ENCODE peak calls at places on chromosomes 16 and 17, in six cellular contexts. One of them, this sample, is unnamed.

GRCh38 chr17:73551756-73552155 is 92.5 kb downstream of the SDK2 start:
- DNase-seq in brain microvascular endothelial cell: no peak
- DNase-seq in CD8-positive, alpha-beta T cell: peak
- DNase-seq in OCI-LY7: peak
- DNase-seq in CD4-positive, CD25-positive, alpha-beta regulatory T cell: no peak
- DNase-seq in astrocyte of the cerebellum: no peak
- DNase-seq in this sample: no peak

GRCh38 chr16:19429271-19429670 is 11.6 kb downstream of the TMC5 start:
- DNase-seq in brain microvascular endothelial cell: no peak
- DNase-seq in CD8-positive, alpha-beta T cell: no peak
- DNase-seq in OCI-LY7: no peak
- DNase-seq in CD4-positive, CD25-positive, alpha-beta regulatory T cell: no peak
- DNase-seq in astrocyte of the cerebellum: no peak
- DNase-seq in this sample: no peak

GRCh38 chr17:63153488-63153887 is 187.5 kb downstream of the TANC2 start:
- DNase-seq in brain microvascular endothelial cell: no peak
- DNase-seq in CD8-positive, alpha-beta T cell: no peak
- DNase-seq in OCI-LY7: no peak
- DNase-seq in CD4-positive, CD25-positive, alpha-beta regulatory T cell: no peak
- DNase-seq in astrocyte of the cerebellum: no peak
- DNase-seq in this sample: no peak

GRCh38 chr17:60720763-60721531 is 43.3 kb downstream of the BCAS3 start:
- DNase-seq in brain microvascular endothelial cell: peak
- DNase-seq in CD8-positive, alpha-beta T cell: peak
- DNase-seq in OCI-LY7: peak
- DNase-seq in CD4-positive, CD25-positive, alpha-beta regulatory T cell: peak
- DNase-seq in astrocyte of the cerebellum: peak
- DNase-seq in this sample: peak

GRCh38 chr16:75250809-75251279 is 580 bp downstream of the BCAR1 start:
- DNase-seq in brain microvascular endothelial cell: no peak
- DNase-seq in CD8-positive, alpha-beta T cell: no peak
- DNase-seq in OCI-LY7: no peak
- DNase-seq in CD4-positive, CD25-positive, alpha-beta regulatory T cell: no peak
- DNase-seq in astrocyte of the cerebellum: no peak
- DNase-seq in this sample: no peak

GRCh38 chr17:74360993-74361612 is 565 bp downstream of the BTBD17 start:
- DNase-seq in brain microvascular endothelial cell: peak
- DNase-seq in CD8-positive, alpha-beta T cell: no peak
- DNase-seq in OCI-LY7: no peak
- DNase-seq in CD4-positive, CD25-positive, alpha-beta regulatory T cell: no peak
- DNase-seq in astrocyte of the cerebellum: no peak
- DNase-seq in this sample: no peak

GRCh38 chr16:71969353-71969752 is 30.8 kb downstream of the PKD1L3 start:
- DNase-seq in brain microvascular endothelial cell: no peak
- DNase-seq in CD8-positive, alpha-beta T cell: no peak
- DNase-seq in OCI-LY7: no peak
- DNase-seq in CD4-positive, CD25-positive, alpha-beta regulatory T cell: no peak
- DNase-seq in astrocyte of the cerebellum: no peak
- DNase-seq in this sample: no peak

GRCh38 chr17:16342979-16343378 is 10.3 kb downstream of the CENPV start:
- DNase-seq in brain microvascular endothelial cell: peak
- DNase-seq in CD8-positive, alpha-beta T cell: no peak
- DNase-seq in OCI-LY7: no peak
- DNase-seq in CD4-positive, CD25-positive, alpha-beta regulatory T cell: no peak
- DNase-seq in astrocyte of the cerebellum: no peak
- DNase-seq in this sample: no peak

GRCh38 chr16:69726313-69727060 is at the start of gene NQO1:
- DNase-seq in brain microvascular endothelial cell: peak
- DNase-seq in CD8-positive, alpha-beta T cell: peak
- DNase-seq in OCI-LY7: peak
- DNase-seq in CD4-positive, CD25-positive, alpha-beta regulatory T cell: peak
- DNase-seq in astrocyte of the cerebellum: peak
- DNase-seq in this sample: peak

GRCh38 chr16:69721441-69721957 is 4.9 kb downstream of the NQO1 start:
- DNase-seq in brain microvascular endothelial cell: no peak
- DNase-seq in CD8-positive, alpha-beta T cell: no peak
- DNase-seq in OCI-LY7: no peak
- DNase-seq in CD4-positive, CD25-positive, alpha-beta regulatory T cell: no peak
- DNase-seq in astrocyte of the cerebellum: no peak
- DNase-seq in this sample: no peak

GRCh38 chr16:69724981-69725479 is 1.3 kb downstream of the NQO1 start:
- DNase-seq in brain microvascular endothelial cell: no peak
- DNase-seq in CD8-positive, alpha-beta T cell: no peak
- DNase-seq in OCI-LY7: no peak
- DNase-seq in CD4-positive, CD25-positive, alpha-beta regulatory T cell: no peak
- DNase-seq in astrocyte of the cerebellum: no peak
- DNase-seq in this sample: no peak

GRCh38 chr16:69725480-69726312 is 664 bp downstream of the NQO1 start:
- DNase-seq in brain microvascular endothelial cell: no peak
- DNase-seq in CD8-positive, alpha-beta T cell: no peak
- DNase-seq in OCI-LY7: no peak
- DNase-seq in CD4-positive, CD25-positive, alpha-beta regulatory T cell: no peak
- DNase-seq in astrocyte of the cerebellum: no peak
- DNase-seq in this sample: no peak

GRCh38 chr16:69724414-69724873 is 1.9 kb downstream of the NQO1 start:
- DNase-seq in brain microvascular endothelial cell: no peak
- DNase-seq in CD8-positive, alpha-beta T cell: no peak
- DNase-seq in OCI-LY7: no peak
- DNase-seq in CD4-positive, CD25-positive, alpha-beta regulatory T cell: no peak
- DNase-seq in astrocyte of the cerebellum: no peak
- DNase-seq in this sample: no peak
- H3K4me3 ChIP-seq in brain microvascular endothelial cell: no peak
- H3K4me3 ChIP-seq in CD8-positive, alpha-beta T cell: no peak
- H3K4me3 ChIP-seq in OCI-LY7: no peak
- H3K4me3 ChIP-seq in CD4-positive, CD25-positive, alpha-beta regulatory T cell: no peak
- H3K4me3 ChIP-seq in astrocyte of the cerebellum: peak
- H3K4me3 ChIP-seq in this sample: peak

GRCh38 chr17:9517396-9517795 is 58.2 kb downstream of the STX8 start:
- DNase-seq in brain microvascular endothelial cell: no peak
- DNase-seq in CD8-positive, alpha-beta T cell: peak
- DNase-seq in OCI-LY7: no peak
- DNase-seq in CD4-positive, CD25-positive, alpha-beta regulatory T cell: no peak
- DNase-seq in astrocyte of the cerebellum: no peak
- DNase-seq in this sample: no peak
- H3K4me3 ChIP-seq in brain microvascular endothelial cell: no peak
- H3K4me3 ChIP-seq in CD8-positive, alpha-beta T cell: no peak
- H3K4me3 ChIP-seq in OCI-LY7: no peak
- H3K4me3 ChIP-seq in CD4-positive, CD25-positive, alpha-beta regulatory T cell: no peak
- H3K4me3 ChIP-seq in astrocyte of the cerebellum: no peak
- H3K4me3 ChIP-seq in this sample: no peak

DNA sequence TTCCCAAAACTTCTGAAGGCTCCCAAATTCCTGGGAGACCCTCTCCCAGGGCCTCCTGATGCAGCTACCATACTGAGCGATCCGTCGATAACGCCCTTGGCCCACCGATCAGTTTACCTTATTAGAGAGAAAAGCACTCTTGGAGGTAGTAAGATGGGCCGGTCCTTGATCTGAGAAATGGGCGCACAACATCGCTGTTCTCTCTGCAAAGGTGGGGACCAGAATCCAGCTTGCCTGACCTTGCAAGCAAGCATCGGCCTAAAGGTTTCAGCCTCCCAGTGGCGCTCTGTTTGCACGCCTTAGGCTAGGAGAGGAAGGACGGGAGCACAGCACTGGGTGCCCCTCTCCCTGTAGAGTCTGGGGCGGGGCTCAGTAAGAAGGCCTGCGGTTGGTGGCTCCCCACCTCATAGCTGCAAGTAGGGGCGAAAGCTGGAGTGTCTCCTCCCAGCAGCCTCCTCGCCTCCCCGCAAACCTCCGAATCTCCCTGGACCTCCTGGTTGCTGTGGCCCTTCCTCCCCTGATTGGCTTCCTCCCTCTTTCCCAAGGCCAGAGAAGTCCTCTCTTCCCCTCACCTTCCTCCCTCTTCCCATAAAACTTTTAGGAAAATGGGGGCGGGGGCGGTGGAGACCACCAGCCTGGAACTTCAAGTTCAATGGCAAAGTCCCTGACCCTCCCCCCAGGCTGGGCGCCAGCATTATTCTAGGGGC is at the start of gene PRAC1:
- DNase-seq in brain microvascular endothelial cell: no peak
- DNase-seq in CD8-positive, alpha-beta T cell: no peak
- DNase-seq in OCI-LY7: no peak
- DNase-seq in CD4-positive, CD25-positive, alpha-beta regulatory T cell: no peak
- DNase-seq in astrocyte of the cerebellum: no peak
- DNase-seq in this sample: no peak
- H3K4me3 ChIP-seq in brain microvascular endothelial cell: no peak
- H3K4me3 ChIP-seq in CD8-positive, alpha-beta T cell: no peak
- H3K4me3 ChIP-seq in OCI-LY7: no peak
- H3K4me3 ChIP-seq in CD4-positive, CD25-positive, alpha-beta regulatory T cell: no peak
- H3K4me3 ChIP-seq in astrocyte of the cerebellum: no peak
- H3K4me3 ChIP-seq in this sample: peak

GRCh38 chr17:75525806-75526554 is 483 bp downstream of the LLGL2 start:
- DNase-seq in brain microvascular endothelial cell: no peak
- DNase-seq in CD8-positive, alpha-beta T cell: no peak
- DNase-seq in OCI-LY7: no peak
- DNase-seq in CD4-positive, CD25-positive, alpha-beta regulatory T cell: no peak
- DNase-seq in astrocyte of the cerebellum: no peak
- DNase-seq in this sample: no peak

GRCh38 chr17:75523647-75524046 is 1.9 kb upstream of the LLGL2 start:
- DNase-seq in brain microvascular endothelial cell: no peak
- DNase-seq in CD8-positive, alpha-beta T cell: no peak
- DNase-seq in OCI-LY7: no peak
- DNase-seq in CD4-positive, CD25-positive, alpha-beta regulatory T cell: no peak
- DNase-seq in astrocyte of the cerebellum: no peak
- DNase-seq in this sample: no peak

GRCh38 chr17:75524269-75524970 is 1.1 kb upstream of the LLGL2 start:
- DNase-seq in brain microvascular endothelial cell: no peak
- DNase-seq in CD8-positive, alpha-beta T cell: no peak
- DNase-seq in OCI-LY7: no peak
- DNase-seq in CD4-positive, CD25-positive, alpha-beta regulatory T cell: no peak
- DNase-seq in astrocyte of the cerebellum: no peak
- DNase-seq in this sample: no peak

GRCh38 chr17:75524971-75525805 is at the start of gene LLGL2:
- DNase-seq in brain microvascular endothelial cell: no peak
- DNase-seq in CD8-positive, alpha-beta T cell: peak
- DNase-seq in OCI-LY7: peak
- DNase-seq in CD4-positive, CD25-positive, alpha-beta regulatory T cell: peak
- DNase-seq in astrocyte of the cerebellum: no peak
- DNase-seq in this sample: no peak

GRCh38 chr17:75526555-75527270 is 1.2 kb downstream of the LLGL2 start:
- DNase-seq in brain microvascular endothelial cell: no peak
- DNase-seq in CD8-positive, alpha-beta T cell: no peak
- DNase-seq in OCI-LY7: no peak
- DNase-seq in CD4-positive, CD25-positive, alpha-beta regulatory T cell: no peak
- DNase-seq in astrocyte of the cerebellum: no peak
- DNase-seq in this sample: no peak
- H3K4me3 ChIP-seq in brain microvascular endothelial cell: no peak
- H3K4me3 ChIP-seq in CD8-positive, alpha-beta T cell: peak
- H3K4me3 ChIP-seq in OCI-LY7: peak
- H3K4me3 ChIP-seq in CD4-positive, CD25-positive, alpha-beta regulatory T cell: peak
- H3K4me3 ChIP-seq in astrocyte of the cerebellum: no peak
- H3K4me3 ChIP-seq in this sample: no peak

GRCh38 chr17:81161536-81161935 is 3.8 kb upstream of the PVALEF start:
- DNase-seq in brain microvascular endothelial cell: no peak
- DNase-seq in CD8-positive, alpha-beta T cell: no peak
- DNase-seq in OCI-LY7: no peak
- DNase-seq in CD4-positive, CD25-positive, alpha-beta regulatory T cell: no peak
- DNase-seq in astrocyte of the cerebellum: no peak
- DNase-seq in this sample: no peak
- H3K4me3 ChIP-seq in brain microvascular endothelial cell: no peak
- H3K4me3 ChIP-seq in CD8-positive, alpha-beta T cell: no peak
- H3K4me3 ChIP-seq in OCI-LY7: no peak
- H3K4me3 ChIP-seq in CD4-positive, CD25-positive, alpha-beta regulatory T cell: no peak
- H3K4me3 ChIP-seq in astrocyte of the cerebellum: no peak
- H3K4me3 ChIP-seq in this sample: no peak

DNA sequence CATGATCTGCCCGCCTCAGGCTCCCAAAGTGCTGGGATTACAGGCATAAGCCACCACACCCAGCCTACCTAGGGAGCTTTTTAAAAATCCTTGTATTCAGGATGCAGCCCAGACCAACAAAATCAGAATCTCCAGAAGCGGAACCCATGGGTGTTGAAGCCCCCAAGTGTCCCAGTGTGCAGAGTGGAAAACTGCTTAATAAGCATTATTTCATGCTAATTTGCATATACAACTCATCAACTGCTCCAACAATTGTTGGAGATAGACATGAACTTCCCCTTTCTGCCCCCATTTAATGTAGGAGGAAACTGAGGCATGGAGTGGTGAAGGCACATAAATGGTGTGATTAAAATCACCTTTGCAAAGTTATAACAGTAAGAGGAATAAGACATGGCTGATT is 84.3 kb upstream of the C16orf82 start:
- DNase-seq in brain microvascular endothelial cell: no peak
- DNase-seq in CD8-positive, alpha-beta T cell: no peak
- DNase-seq in OCI-LY7: no peak
- DNase-seq in CD4-positive, CD25-positive, alpha-beta regulatory T cell: no peak
- DNase-seq in astrocyte of the cerebellum: no peak
- DNase-seq in this sample: no peak
- H3K4me3 ChIP-seq in brain microvascular endothelial cell: no peak
- H3K4me3 ChIP-seq in CD8-positive, alpha-beta T cell: no peak
- H3K4me3 ChIP-seq in OCI-LY7: no peak
- H3K4me3 ChIP-seq in CD4-positive, CD25-positive, alpha-beta regulatory T cell: no peak
- H3K4me3 ChIP-seq in astrocyte of the cerebellum: no peak
- H3K4me3 ChIP-seq in this sample: no peak

GRCh38 chr17:1003633-1003971 is 6.7 kb downstream of the TIMM22 start:
- DNase-seq in brain microvascular endothelial cell: no peak
- DNase-seq in CD8-positive, alpha-beta T cell: no peak
- DNase-seq in OCI-LY7: no peak
- DNase-seq in CD4-positive, CD25-positive, alpha-beta regulatory T cell: no peak
- DNase-seq in astrocyte of the cerebellum: no peak
- DNase-seq in this sample: no peak
- H3K4me3 ChIP-seq in brain microvascular endothelial cell: no peak
- H3K4me3 ChIP-seq in CD8-positive, alpha-beta T cell: no peak
- H3K4me3 ChIP-seq in OCI-LY7: no peak
- H3K4me3 ChIP-seq in CD4-positive, CD25-positive, alpha-beta regulatory T cell: no peak
- H3K4me3 ChIP-seq in astrocyte of the cerebellum: no peak
- H3K4me3 ChIP-seq in this sample: no peak

GRCh38 chr16:86579268-86580062 is 1.1 kb downstream of the FOXL1 start:
- DNase-seq in brain microvascular endothelial cell: no peak
- DNase-seq in CD8-positive, alpha-beta T cell: no peak
- DNase-seq in OCI-LY7: no peak
- DNase-seq in CD4-positive, CD25-positive, alpha-beta regulatory T cell: no peak
- DNase-seq in astrocyte of the cerebellum: no peak
- DNase-seq in this sample: no peak

GRCh38 chr16:86577314-86577971 is 906 bp upstream of the FOXL1 start:
- DNase-seq in brain microvascular endothelial cell: no peak
- DNase-seq in CD8-positive, alpha-beta T cell: no peak
- DNase-seq in OCI-LY7: no peak
- DNase-seq in CD4-positive, CD25-positive, alpha-beta regulatory T cell: no peak
- DNase-seq in astrocyte of the cerebellum: no peak
- DNase-seq in this sample: no peak

GRCh38 chr16:86580063-86580797 is 1.9 kb downstream of the FOXL1 start:
- DNase-seq in brain microvascular endothelial cell: no peak
- DNase-seq in CD8-positive, alpha-beta T cell: no peak
- DNase-seq in OCI-LY7: no peak
- DNase-seq in CD4-positive, CD25-positive, alpha-beta regulatory T cell: no peak
- DNase-seq in astrocyte of the cerebellum: no peak
- DNase-seq in this sample: no peak

GRCh38 chr16:86578056-86578455 is 293 bp upstream of the FOXL1 start:
- DNase-seq in brain microvascular endothelial cell: peak
- DNase-seq in CD8-positive, alpha-beta T cell: no peak
- DNase-seq in OCI-LY7: no peak
- DNase-seq in CD4-positive, CD25-positive, alpha-beta regulatory T cell: no peak
- DNase-seq in astrocyte of the cerebellum: no peak
- DNase-seq in this sample: peak

GRCh38 chr16:86578499-86579267 is at the start of gene FOXL1:
- DNase-seq in brain microvascular endothelial cell: peak
- DNase-seq in CD8-positive, alpha-beta T cell: no peak
- DNase-seq in OCI-LY7: no peak
- DNase-seq in CD4-positive, CD25-positive, alpha-beta regulatory T cell: no peak
- DNase-seq in astrocyte of the cerebellum: no peak
- DNase-seq in this sample: no peak
- H3K4me3 ChIP-seq in brain microvascular endothelial cell: peak
- H3K4me3 ChIP-seq in CD8-positive, alpha-beta T cell: no peak
- H3K4me3 ChIP-seq in OCI-LY7: no peak
- H3K4me3 ChIP-seq in CD4-positive, CD25-positive, alpha-beta regulatory T cell: no peak
- H3K4me3 ChIP-seq in astrocyte of the cerebellum: peak
- H3K4me3 ChIP-seq in this sample: peak